ENCODE peak calls at places on chromosomes 1 and 21, in five cellular contexts. E is mesothelial cell of epicardium, J is mammary epithelial cell, C is pancreas, I is lower leg skin. W is an unnamed sample.

GRCh38 chr21:44024257-44024656 is 12.1 kb downstream of the TRAPPC10 start:
- DNase-seq in E (no peak), J (no peak), C (no peak), I (no peak), W (no peak)

GRCh38 chr1:19310720-19311502 is 1.0 kb downstream of the AKR7A2 start:
- DNase-seq in E (no peak), J (no peak), C (no peak), I (no peak), W (no peak)

GRCh38 chr1:75134939-75135828 is 996 bp downstream of the LHX8 start:
- DNase-seq in E (peak), J (no peak), C (no peak), I (no peak), W (no peak)

GRCh38 chr1:200129480-200129879 is 102.0 kb downstream of the NR5A2 start:
- DNase-seq in E (no peak), J (no peak), C (no peak), I (no peak), W (no peak)

GRCh38 chr1:240101737-240102136 is 10.1 kb downstream of the FMN2 start:
- DNase-seq in E (no peak), J (no peak), C (no peak), I (no peak), W (no peak)

GRCh38 chr1:20380175-20380574 is 89.5 kb downstream of the VWA5B1 start:
- DNase-seq in E (no peak), J (no peak), C (no peak), I (no peak), W (no peak)

GRCh38 chr21:43840259-43840658 is 24.8 kb upstream of the AGPAT3 start:
- DNase-seq in E (no peak), J (no peak), C (no peak), I (no peak), W (no peak)

GRCh38 chr1:33670567-33670966 is 193.3 kb upstream of the HMGB4 start:
- DNase-seq in E (no peak), J (no peak), C (no peak), I (no peak), W (no peak)

GRCh38 chr1:231691618-231692259 is 65.1 kb downstream of the DISC1 start:
- DNase-seq in E (peak), J (peak), C (no peak), I (no peak), W (no peak)

GRCh38 chr1:24463756-24464377 is 38.8 kb upstream of the RCAN3 start:
- DNase-seq in E (no peak), J (no peak), C (no peak), I (no peak), W (no peak)

GRCh38 chr1:9542425-9542824 is 3.2 kb downstream of the SLC25A33 start:
- DNase-seq in E (no peak), J (no peak), C (no peak), I (no peak), W (no peak)

GRCh38 chr1:180098242-180098995 is 56.2 kb upstream of the QSOX1 start:
- DNase-seq in E (no peak), J (peak), C (no peak), I (no peak), W (no peak)

GRCh38 chr1:197268012-197268411 is at the start of gene CRB1:
- DNase-seq in E (no peak), J (no peak), C (no peak), I (no peak), W (no peak)

GRCh38 chr1:114558548-114558947 is 22.9 kb downstream of the BCAS2 start:
- DNase-seq in E (no peak), J (peak), C (no peak), I (no peak), W (no peak)

GRCh38 chr1:101995984-101996731 is 568 bp downstream of the OLFM3 start:
- DNase-seq in E (no peak), J (no peak), C (no peak), I (no peak), W (no peak)

GRCh38 chr1:243550276-243550675 is 294.4 kb downstream of the SDCCAG8 start:
- DNase-seq in E (no peak), J (peak), C (no peak), I (no peak), W (no peak)

GRCh38 chr1:2785631-2786328 is 15.7 kb downstream of the TTC34 start:
- DNase-seq in E (peak), J (no peak), C (no peak), I (no peak), W (peak)

GRCh38 chr1:55217226-55217996 is 2.2 kb upstream of the USP24 start:
- DNase-seq in E (no peak), J (no peak), C (peak), I (peak), W (no peak)

GRCh38 chr21:43876605-43877004 is 11.6 kb downstream of the AGPAT3 start:
- DNase-seq in E (no peak), J (no peak), C (no peak), I (no peak), W (no peak)

GRCh38 chr1:243234978-243235657 is 20.0 kb downstream of the CEP170 start:
- DNase-seq in E (no peak), J (no peak), C (no peak), I (no peak), W (no peak)

GRCh38 chr1:53396563-53397268 is 62.5 kb upstream of the DMRTB1 start:
- DNase-seq in E (no peak), J (no peak), C (no peak), I (no peak), W (no peak)

GRCh38 chr1:167826127-167826526 is 87.8 kb downstream of the ADCY10 start:
- DNase-seq in E (no peak), J (no peak), C (no peak), I (no peak), W (no peak)

GRCh38 chr1:36166938-36167910 is 11.3 kb downstream of the MAP7D1 start:
- DNase-seq in E (no peak), J (peak), C (no peak), I (no peak), W (no peak)

GRCh38 chr1:211174375-211174774 is 40.4 kb upstream of the KCNH1 start:
- DNase-seq in E (no peak), J (peak), C (no peak), I (no peak), W (no peak)

GRCh38 chr1:235597867-235598553 is 51.6 kb downstream of the GNG4 start:
- DNase-seq in E (no peak), J (peak), C (no peak), I (no peak), W (no peak)

GRCh38 chr1:115706774-115707425 is 61.6 kb downstream of the CASQ2 start:
- DNase-seq in E (no peak), J (peak), C (no peak), I (no peak), W (no peak)

GRCh38 chr1:60133848-60134247 is 60.3 kb upstream of the C1orf87 start:
- DNase-seq in E (no peak), J (no peak), C (no peak), I (no peak), W (no peak)

GRCh38 chr21:43778469-43779335 is 2.6 kb upstream of the CSTB start:
- DNase-seq in E (no peak), J (peak), C (no peak), I (no peak), W (no peak)

GRCh38 chr1:39104158-39105060 is 78.3 kb downstream of the NDUFS5 start:
- DNase-seq in E (peak), J (peak), C (peak), I (no peak), W (peak)

GRCh38 chr1:199404191-199404590 is 623.3 kb upstream of the NR5A2 start:
- DNase-seq in E (no peak), J (no peak), C (no peak), I (no peak), W (no peak)

GRCh38 chr1:155591770-155592169 is 18.2 kb upstream of the MSTO1 start:
- DNase-seq in E (no peak), J (peak), C (no peak), I (no peak), W (no peak)

GRCh38 chr1:97999320-97999719 is 78.5 kb upstream of the DPYD start:
- DNase-seq in E (no peak), J (peak), C (no peak), I (no peak), W (no peak)

GRCh38 chr1:42145190-42145716 is 8.0 kb upstream of the GUCA2B start:
- DNase-seq in E (no peak), J (no peak), C (peak), I (no peak), W (peak)

GRCh38 chr1:224880593-224881307 is 48.7 kb upstream of the DNAH14 start:
- DNase-seq in E (no peak), J (no peak), C (no peak), I (no peak), W (no peak)

GRCh38 chr21:29649370-29649963 is 290.3 kb downstream of the GRIK1 start:
- DNase-seq in E (no peak), J (no peak), C (no peak), I (no peak), W (no peak)

GRCh38 chr1:72007312-72007711 is 275.0 kb downstream of the NEGR1 start:
- DNase-seq in E (no peak), J (no peak), C (no peak), I (no peak), W (no peak)

GRCh38 chr1:233543338-233544255 is 70.3 kb upstream of the KCNK1 start:
- DNase-seq in E (no peak), J (peak), C (peak), I (peak), W (no peak)

GRCh38 chr1:89552481-89553194 is 28.0 kb downstream of the LRRC8B start:
- DNase-seq in E (no peak), J (peak), C (no peak), I (no peak), W (no peak)

GRCh38 chr1:98005326-98006010 is 84.6 kb upstream of the DPYD start:
- DNase-seq in E (no peak), J (peak), C (no peak), I (no peak), W (no peak)

GRCh38 chr1:243313635-243314536 is 58.0 kb downstream of the SDCCAG8 start:
- DNase-seq in E (no peak), J (no peak), C (no peak), I (peak), W (no peak)

GRCh38 chr1:8409107-8409506 is 91.2 kb downstream of the SLC45A1 start:
- DNase-seq in E (no peak), J (peak), C (no peak), I (no peak), W (no peak)

GRCh38 chr1:8409666-8410065 is 91.8 kb downstream of the SLC45A1 start:
- DNase-seq in E (no peak), J (no peak), C (no peak), I (no peak), W (no peak)

GRCh38 chr1:8410791-8411190 is 92.9 kb downstream of the SLC45A1 start:
- DNase-seq in E (no peak), J (no peak), C (no peak), I (no peak), W (no peak)

GRCh38 chr1:8411803-8412182 is 93.9 kb downstream of the SLC45A1 start:
- DNase-seq in E (no peak), J (no peak), C (no peak), I (no peak), W (no peak)

DNA sequence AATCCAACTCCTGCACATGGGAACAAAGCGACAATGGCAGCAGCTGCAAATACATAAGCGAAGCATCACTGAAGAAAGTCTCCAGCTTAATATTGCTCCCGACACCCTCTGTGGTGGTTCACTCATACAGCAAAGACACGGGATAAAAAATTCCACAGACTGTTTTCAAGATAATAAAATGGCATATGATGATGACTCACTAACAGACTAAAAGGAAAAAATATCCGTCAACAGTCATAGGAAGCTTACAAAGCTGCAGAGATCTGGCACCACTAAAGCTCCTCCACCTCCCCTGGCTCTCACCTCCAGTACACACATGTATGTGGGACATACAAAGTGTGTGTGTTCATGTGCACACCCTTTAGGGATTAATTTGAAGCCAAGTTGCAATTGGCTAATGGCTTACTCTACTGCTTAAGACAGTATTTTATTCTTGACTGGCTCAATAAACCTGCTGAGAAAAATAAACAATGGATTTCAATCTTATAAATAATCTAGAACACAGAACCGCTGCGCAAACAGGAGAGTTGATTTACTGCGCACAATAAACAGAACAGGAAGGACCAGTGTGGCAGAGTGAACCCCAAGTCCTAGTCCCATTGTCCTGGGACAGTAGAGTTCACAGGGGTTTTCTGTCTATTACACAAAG is 94.4 kb downstream of the SLC45A1 start:
- DNase-seq in E (no peak), J (peak), C (no peak), I (peak), W (no peak)
- TF ChIP-seq CTCF in E (no peak), J (no peak), C (no peak), I (no peak), W (no peak)

DNA sequence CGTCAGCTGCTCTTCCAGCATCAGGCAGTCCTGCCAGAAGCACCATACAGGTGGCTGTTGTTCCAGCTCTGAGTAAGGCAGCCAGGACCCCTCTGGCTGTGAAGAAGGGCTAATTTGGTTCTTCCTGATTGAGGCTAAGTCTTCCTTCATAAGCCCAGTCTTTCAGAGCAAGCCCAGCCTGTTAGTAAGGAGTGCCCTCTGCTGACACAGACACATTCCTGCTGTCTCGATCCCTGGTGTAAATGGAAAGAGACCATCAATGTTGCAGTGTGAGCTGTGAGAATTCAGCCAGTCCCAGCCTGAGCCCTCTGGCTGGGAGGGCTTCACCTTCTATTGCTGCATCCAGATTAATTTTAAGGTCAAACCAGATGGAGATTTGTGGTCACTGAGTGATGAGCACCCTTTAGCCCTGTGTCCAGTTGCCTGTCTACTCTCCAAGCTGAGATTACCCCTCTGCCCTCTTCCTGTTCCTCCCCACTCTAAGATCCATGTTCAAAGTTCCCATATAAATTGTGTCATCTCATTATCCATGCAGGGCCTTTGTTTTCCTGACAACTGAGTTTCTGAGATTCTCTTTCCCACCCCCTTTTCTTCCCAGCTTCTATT is 44.8 kb upstream of the KIRREL1 start:
- DNase-seq in E (no peak), J (peak), C (no peak), I (no peak), W (no peak)
- TF ChIP-seq CTCF in E (no peak), J (peak), C (no peak), I (no peak), W (peak)

DNA sequence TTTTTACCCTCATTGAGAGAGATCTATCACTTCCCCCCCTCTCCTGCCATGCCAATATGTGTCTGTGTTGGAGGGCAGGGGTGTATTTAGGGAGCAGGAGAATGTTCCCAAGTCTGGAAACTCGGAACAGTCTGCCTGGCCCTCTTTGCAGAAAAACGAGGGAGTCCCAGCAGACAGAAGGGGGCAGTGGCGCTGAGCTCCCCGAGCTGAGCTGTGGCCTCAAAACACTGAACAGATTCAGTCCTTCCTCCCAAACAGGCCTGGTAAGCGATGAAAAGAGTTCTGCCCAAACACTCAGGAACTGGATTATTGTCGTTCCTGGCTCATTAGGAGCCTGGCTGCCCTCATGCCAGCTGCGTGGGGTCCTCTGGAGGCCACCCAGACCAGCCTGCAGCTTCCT is 981 bp downstream of the CLDN14 start:
- DNase-seq in E (no peak), J (no peak), C (no peak), I (no peak), W (no peak)
- TF ChIP-seq CTCF in E (no peak), J (peak), C (no peak), I (no peak), W (peak)

GRCh38 chr21:39367783-39368182 is 18.9 kb upstream of the HMGN1 start:
- DNase-seq in E (no peak), J (no peak), C (no peak), I (no peak), W (no peak)

GRCh38 chr21:39374046-39374445 is 25.2 kb upstream of the HMGN1 start:
- DNase-seq in E (no peak), J (no peak), C (no peak), I (no peak), W (no peak)

GRCh38 chr21:39377444-39378050 is 28.7 kb upstream of the HMGN1 start:
- DNase-seq in E (no peak), J (peak), C (no peak), I (no peak), W (no peak)

GRCh38 chr21:39375446-39375845 is 26.6 kb upstream of the HMGN1 start:
- DNase-seq in E (no peak), J (no peak), C (no peak), I (no peak), W (no peak)

DNA sequence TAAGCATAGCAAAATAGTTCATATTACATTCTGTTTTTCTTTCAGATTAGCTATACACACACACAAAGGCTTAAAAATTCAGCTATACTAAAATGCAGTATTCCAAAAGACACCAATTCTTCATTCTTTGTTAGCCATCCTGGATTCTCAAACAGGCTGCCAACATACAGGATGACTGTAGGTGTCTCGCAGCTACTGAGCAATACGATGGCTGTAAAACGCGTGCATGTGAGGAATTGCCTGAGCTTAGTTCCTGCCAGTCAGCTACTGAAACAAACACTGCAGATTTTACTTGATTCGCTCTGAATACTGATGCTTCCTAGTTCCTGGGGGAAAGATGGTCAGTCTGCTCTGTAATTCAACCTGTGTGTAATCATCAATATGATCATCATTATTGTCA is 24.7 kb upstream of the HMGN1 start:
- DNase-seq in E (no peak), J (peak), C (no peak), I (no peak), W (no peak)
- TF ChIP-seq CTCF in E (no peak), J (peak), C (no peak), I (no peak), W (peak)

GRCh38 chr1:109466440-109467300 is at the start of gene SYPL2:
- DNase-seq in E (no peak), J (no peak), C (peak), I (no peak), W (no peak)
- TF ChIP-seq CTCF in E (no peak), J (no peak), C (no peak), I (no peak), W (peak)

DNA sequence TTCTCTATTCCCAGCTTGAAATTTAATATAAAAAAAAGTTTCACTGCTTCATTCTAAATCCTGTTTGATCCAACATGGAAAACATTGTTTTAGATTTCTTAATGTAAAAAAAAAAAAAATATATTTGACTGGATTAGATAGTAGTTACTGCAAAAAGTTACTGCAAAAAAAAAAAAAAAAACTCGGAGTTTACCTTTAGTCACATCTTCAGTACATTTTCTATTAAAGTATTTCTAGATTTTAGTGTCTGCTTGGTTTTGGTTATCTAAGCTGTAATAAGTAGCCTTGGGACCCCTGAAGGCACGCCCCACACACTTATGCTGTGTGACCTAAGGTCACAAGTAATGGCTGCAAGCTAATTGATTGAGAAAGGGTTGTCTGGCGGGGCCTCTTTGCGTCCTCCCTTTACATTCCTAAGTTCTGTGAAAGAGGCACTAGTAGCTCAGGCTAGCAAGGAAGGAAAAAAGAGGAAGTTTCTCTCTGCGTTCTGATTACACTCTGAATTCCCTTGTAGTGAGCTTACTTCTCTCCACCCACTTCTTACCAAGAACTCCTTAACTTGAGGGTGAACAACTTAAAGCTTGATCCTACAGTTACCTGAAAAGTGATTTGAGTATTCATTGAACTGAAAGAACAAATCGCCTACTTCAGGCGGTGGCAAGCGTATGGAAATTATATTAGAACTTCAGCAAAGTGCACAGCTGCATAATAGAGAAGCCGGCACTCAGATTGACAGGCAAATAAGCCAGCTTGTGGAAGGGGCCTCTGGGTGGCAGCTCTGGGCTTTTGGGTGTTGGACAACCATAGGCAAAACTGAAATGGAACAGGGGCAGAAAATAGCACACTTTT is 464.2 kb downstream of the USP25 start:
- DNase-seq in E (peak), J (peak), C (peak), I (peak), W (no peak)
- TF ChIP-seq CTCF in E (no peak), J (peak), C (no peak), I (no peak), W (no peak)

GRCh38 chr1:170664828-170665617 is 1.1 kb downstream of the PRRX1 start:
- DNase-seq in E (no peak), J (peak), C (no peak), I (no peak), W (no peak)
- TF ChIP-seq CTCF in E (no peak), J (peak), C (no peak), I (no peak), W (peak)